ENCODE peak calls at places on chromosomes 11 and 22, in seven cellular contexts. F is suprapubic skin, A is transverse colon, J is right lobe of liver, Q is sigmoid colon, Z is stomach, M is upper lobe of left lung. Y is an unnamed sample.

GRCh38 chr11:114134870-114135269 is 75.4 kb downstream of the ZBTB16 start:
- DNase-seq in F (no peak), A (peak), J (no peak), Q (no peak), Z (no peak), M (no peak), Y (no peak)

GRCh38 chr11:133243832-133244231 is 288.5 kb downstream of the OPCML start:
- DNase-seq in F (no peak), A (no peak), J (no peak), Q (no peak), Z (no peak), M (no peak), Y (no peak)

GRCh38 chr11:1458340-1459218 is 28.0 kb downstream of the MOB2 start:
- DNase-seq in F (no peak), A (peak), J (no peak), Q (peak), Z (peak), M (peak), Y (peak)

GRCh38 chr22:22884010-22884887 is 3.4 kb upstream of the IGLL5 start:
- DNase-seq in F (peak), A (peak), J (peak), Q (no peak), Z (peak), M (no peak), Y (peak)

GRCh38 chr11:31199403-31199802 is 170.1 kb downstream of the DCDC1 start:
- DNase-seq in F (no peak), A (no peak), J (no peak), Q (no peak), Z (no peak), M (no peak), Y (no peak)

GRCh38 chr11:99142237-99142636 is 121.5 kb downstream of the CNTN5 start:
- DNase-seq in F (no peak), A (no peak), J (no peak), Q (no peak), Z (no peak), M (peak), Y (no peak)

GRCh38 chr11:118434553-118435232 is 1.6 kb upstream of the KMT2A start:
- DNase-seq in F (peak), A (peak), J (peak), Q (peak), Z (no peak), M (peak), Y (peak)

GRCh38 chr11:120563698-120564572 is 52.4 kb downstream of the GRIK4 start:
- DNase-seq in F (no peak), A (no peak), J (no peak), Q (no peak), Z (no peak), M (no peak), Y (peak)

GRCh38 chr11:46298699-46299424 is 21.4 kb downstream of the CREB3L1 start:
- DNase-seq in F (no peak), A (no peak), J (no peak), Q (no peak), Z (no peak), M (no peak), Y (no peak)

GRCh38 chr11:59822989-59823566 is 12.5 kb upstream of the MRPL16 start:
- DNase-seq in F (no peak), A (peak), J (no peak), Q (no peak), Z (peak), M (no peak), Y (no peak)

GRCh38 chr22:36435516-36436415 is 45.7 kb downstream of the TXN2 start:
- DNase-seq in F (no peak), A (peak), J (peak), Q (no peak), Z (peak), M (no peak), Y (peak)

GRCh38 chr22:32044477-32044876 is 1.4 kb downstream of the SLC5A1 start:
- DNase-seq in F (no peak), A (no peak), J (no peak), Q (no peak), Z (no peak), M (no peak), Y (no peak)

GRCh38 chr11:1153105-1153950 is 4.4 kb upstream of the MUC5AC start:
- DNase-seq in F (peak), A (no peak), J (no peak), Q (no peak), Z (no peak), M (peak), Y (no peak)

GRCh38 chr11:61679893-61680621 is at the start of gene DAGLA:
- DNase-seq in F (no peak), A (peak), J (peak), Q (peak), Z (peak), M (peak), Y (peak)

GRCh38 chr11:46237248-46238077 is 40.0 kb upstream of the CREB3L1 start:
- DNase-seq in F (peak), A (peak), J (peak), Q (peak), Z (peak), M (peak), Y (peak)

GRCh38 chr22:43992331-43992821 is 31.7 kb upstream of the PARVB start:
- DNase-seq in F (no peak), A (no peak), J (peak), Q (peak), Z (no peak), M (no peak), Y (peak)

GRCh38 chr11:44286268-44286880 is 23.6 kb downstream of the ALX4 start:
- DNase-seq in F (no peak), A (peak), J (peak), Q (no peak), Z (peak), M (no peak), Y (peak)

GRCh38 chr22:35995772-35996171 is 32.9 kb downstream of the RBFOX2 start:
- DNase-seq in F (peak), A (peak), J (no peak), Q (peak), Z (peak), M (no peak), Y (peak)

GRCh38 chr22:25602924-25603323 is 38.4 kb downstream of the GRK3 start:
- DNase-seq in F (no peak), A (no peak), J (no peak), Q (no peak), Z (no peak), M (no peak), Y (no peak)

GRCh38 chr11:1701041-1701807 is 4.2 kb downstream of the KRTAP5-6 start:
- DNase-seq in F (peak), A (no peak), J (no peak), Q (no peak), Z (no peak), M (no peak), Y (no peak)

GRCh38 chr11:2588809-2589537 is 110.8 kb downstream of the KCNQ1OT1 start:
- DNase-seq in F (peak), A (peak), J (no peak), Q (no peak), Z (no peak), M (peak), Y (no peak)

GRCh38 chr11:119752946-119753345 is 23.9 kb upstream of the NECTIN1 start:
- DNase-seq in F (no peak), A (no peak), J (peak), Q (no peak), Z (no peak), M (no peak), Y (no peak)

GRCh38 chr11:133508448-133508847 is 23.9 kb downstream of the OPCML start:
- DNase-seq in F (no peak), A (no peak), J (no peak), Q (no peak), Z (no peak), M (no peak), Y (no peak)

GRCh38 chr22:47202819-47203553 is 440.5 kb downstream of the TBC1D22A start:
- DNase-seq in F (peak), A (no peak), J (no peak), Q (peak), Z (no peak), M (no peak), Y (no peak)

GRCh38 chr11:118640332-118641154 is 33.1 kb downstream of the PHLDB1 start:
- DNase-seq in F (no peak), A (no peak), J (no peak), Q (no peak), Z (no peak), M (no peak), Y (peak)

GRCh38 chr11:6438979-6439571 is 1.7 kb downstream of the HPX start:
- DNase-seq in F (no peak), A (peak), J (peak), Q (no peak), Z (peak), M (no peak), Y (peak)

GRCh38 chr11:81444306-81444705 is 1289.4 kb downstream of the FAM181B start:
- DNase-seq in F (no peak), A (no peak), J (no peak), Q (no peak), Z (no peak), M (no peak), Y (no peak)

GRCh38 chr11:79080506-79080905 is 360.3 kb downstream of the TENM4 start:
- DNase-seq in F (no peak), A (no peak), J (no peak), Q (no peak), Z (no peak), M (no peak), Y (no peak)

GRCh38 chr11:47514825-47515647 is 37.9 kb downstream of the CELF1 start:
- DNase-seq in F (no peak), A (no peak), J (no peak), Q (no peak), Z (no peak), M (no peak), Y (no peak)

GRCh38 chr11:11964774-11965150 is 43.7 kb downstream of the DKK3 start:
- DNase-seq in F (no peak), A (no peak), J (no peak), Q (no peak), Z (no peak), M (no peak), Y (no peak)

GRCh38 chr11:115921986-115922385 is 417.8 kb upstream of the CADM1 start:
- DNase-seq in F (no peak), A (no peak), J (no peak), Q (no peak), Z (no peak), M (no peak), Y (no peak)

GRCh38 chr11:78860720-78861422 is 286.2 kb upstream of the NARS2 start:
- DNase-seq in F (no peak), A (no peak), J (no peak), Q (no peak), Z (no peak), M (no peak), Y (no peak)

GRCh38 chr11:35682230-35683195 is 19.9 kb downstream of the TRIM44 start:
- DNase-seq in F (no peak), A (peak), J (no peak), Q (no peak), Z (no peak), M (no peak), Y (no peak)

GRCh38 chr22:45235101-45235777 is 5.5 kb downstream of the KIAA0930 start:
- DNase-seq in F (no peak), A (peak), J (no peak), Q (no peak), Z (peak), M (no peak), Y (no peak)
- TF ChIP-seq POLR2A in F (no peak), A (no peak), J (no peak), Q (no peak), Z (no peak), M (no peak), Y (no peak)

DNA sequence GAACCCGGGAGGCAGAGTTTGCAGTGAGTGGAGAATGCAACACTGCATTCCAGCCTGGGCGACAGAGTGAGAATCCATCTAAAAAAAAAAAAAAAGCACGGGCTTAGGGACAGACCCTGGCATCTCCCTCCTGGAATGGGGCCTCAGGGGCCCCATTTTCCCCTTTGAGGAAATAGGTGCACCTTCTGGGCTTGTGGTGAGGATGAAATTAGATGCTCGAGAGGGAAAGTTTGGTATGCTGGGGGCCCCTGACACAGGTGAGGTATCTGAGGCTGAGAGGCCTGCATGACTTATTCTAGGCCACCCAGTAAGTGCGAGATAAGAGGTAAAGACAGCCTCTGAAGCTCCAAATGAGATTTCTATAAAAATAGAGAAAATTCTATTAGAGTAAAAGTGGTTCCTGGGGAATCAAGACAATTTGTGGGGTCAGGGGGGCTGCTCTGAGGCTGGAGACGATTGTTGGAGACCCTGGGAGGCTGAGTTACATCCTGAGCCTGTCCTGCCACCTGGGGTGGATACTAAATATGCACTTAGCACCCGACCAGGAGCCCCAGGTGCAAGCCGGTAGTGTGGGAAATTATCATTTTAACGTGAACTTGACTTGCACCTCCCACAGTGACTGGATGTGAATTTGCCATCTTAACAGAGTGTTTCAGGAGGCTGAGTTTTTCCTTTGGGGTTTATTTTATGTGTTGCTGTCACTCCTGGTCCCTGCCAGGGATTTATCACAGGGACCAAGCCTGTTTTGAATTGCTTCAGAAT is 48.5 kb upstream of the TSKU start:
- DNase-seq in F (no peak), A (no peak), J (no peak), Q (no peak), Z (no peak), M (no peak), Y (no peak)
- H3K27ac ChIP-seq in F (no peak), A (no peak), J (no peak), Q (no peak), Z (no peak), M (no peak), Y (no peak)

DNA sequence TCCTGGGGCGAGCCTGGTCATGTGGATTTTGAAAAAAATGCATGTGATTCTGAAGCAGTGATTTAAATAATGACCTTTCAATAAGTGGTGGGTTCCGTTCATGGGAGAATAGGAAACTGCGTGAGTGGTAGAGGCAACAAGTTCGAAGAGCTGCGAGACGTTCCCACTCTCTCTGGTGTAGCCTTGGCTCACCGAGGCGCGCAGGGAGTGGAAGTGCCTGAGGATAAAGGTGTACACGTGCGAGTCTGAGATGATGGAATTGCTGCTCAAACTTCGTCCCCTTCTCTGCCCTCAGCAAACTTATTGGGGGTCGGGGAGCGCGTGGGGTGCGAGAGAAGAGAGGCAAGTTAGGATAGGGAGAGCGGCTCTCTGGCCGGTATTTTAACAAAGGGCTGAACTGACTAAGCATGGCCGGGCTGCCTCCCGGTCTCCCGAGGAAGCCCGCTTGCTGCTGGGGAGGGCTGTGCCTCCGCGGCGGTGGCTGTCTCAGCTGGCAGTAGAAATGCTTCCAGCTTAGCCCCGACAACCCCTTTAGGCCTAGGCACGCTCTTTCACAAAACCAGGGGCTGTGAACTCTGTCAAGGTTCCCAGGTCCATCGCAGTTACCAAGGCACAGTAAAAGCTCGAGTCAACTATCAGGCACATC is 870 bp upstream of the STT3A start:
- DNase-seq in F (no peak), A (peak), J (peak), Q (peak), Z (peak), M (peak), Y (peak)
- TF ChIP-seq POLR2A in F (no peak), A (no peak), J (no peak), Q (no peak), Z (no peak), M (no peak), Y (no peak)

GRCh38 chr11:67099841-67100324 is 19.2 kb upstream of the KDM2A start:
- DNase-seq in F (no peak), A (no peak), J (no peak), Q (no peak), Z (no peak), M (no peak), Y (no peak)
- H3K27ac ChIP-seq in F (no peak), A (no peak), J (no peak), Q (no peak), Z (no peak), M (no peak), Y (no peak)

DNA sequence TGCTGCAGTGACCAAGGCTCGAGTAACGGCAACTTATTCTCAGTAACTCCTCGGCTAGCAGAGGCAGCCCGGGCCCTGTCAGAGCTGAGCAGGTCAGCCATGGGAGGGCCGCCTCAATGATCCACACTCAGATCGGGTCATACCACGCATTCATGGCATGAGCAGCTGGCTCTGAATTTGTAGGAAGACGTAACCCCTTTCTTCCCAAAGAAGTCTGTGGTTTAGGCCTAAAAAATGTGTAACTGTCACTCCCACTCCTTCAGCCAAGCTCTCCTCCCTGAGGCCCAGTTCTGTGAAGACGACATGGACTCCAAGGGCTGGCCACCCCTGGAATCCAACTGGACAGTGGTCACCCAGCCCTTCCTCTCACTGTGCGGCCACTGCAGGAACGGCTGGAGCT is 30.0 kb downstream of the PPP2R1B start:
- DNase-seq in F (no peak), A (no peak), J (no peak), Q (no peak), Z (no peak), M (no peak), Y (peak)
- TF ChIP-seq POLR2A in F (no peak), A (no peak), J (no peak), Q (no peak), Z (no peak), M (no peak), Y (no peak)

Y was measured in thyroid gland.